ENCODE peak calls at places on chromosomes 12 and 14, in ten cellular contexts. One of them, this sample, is unnamed.

GRCh38 chr12:90029317-90029716 is 320.7 kb upstream of the ATP2B1 start:
- DNase-seq in GM23338: no peak
- DNase-seq in CD8-positive, alpha-beta T cell: no peak
- DNase-seq in AG10803: no peak
- DNase-seq in PC-9: no peak
- DNase-seq in fibroblast of the aortic adventitia: no peak
- DNase-seq in upper lobe of right lung: no peak
- DNase-seq in HFF-Myc: no peak
- DNase-seq in left ventricle myocardium inferior: no peak
- DNase-seq in PC-3: no peak
- DNase-seq in this sample: no peak

GRCh38 chr14:75493580-75494130 is 28.6 kb upstream of the BATF start:
- DNase-seq in left ventricle myocardium inferior: no peak
- DNase-seq in upper lobe of right lung: no peak
- DNase-seq in PC-3: no peak
- DNase-seq in GM23338: no peak
- DNase-seq in HFF-Myc: no peak
- DNase-seq in fibroblast of the aortic adventitia: peak
- DNase-seq in PC-9: peak
- DNase-seq in CD8-positive, alpha-beta T cell: no peak
- DNase-seq in AG10803: no peak
- DNase-seq in this sample: no peak

GRCh38 chr14:47044841-47045240 is 393.3 kb upstream of the RPL10L start:
- DNase-seq in left ventricle myocardium inferior: no peak
- DNase-seq in GM23338: peak
- DNase-seq in upper lobe of right lung: no peak
- DNase-seq in PC-3: peak
- DNase-seq in HFF-Myc: no peak
- DNase-seq in AG10803: no peak
- DNase-seq in PC-9: no peak
- DNase-seq in fibroblast of the aortic adventitia: no peak
- DNase-seq in CD8-positive, alpha-beta T cell: no peak
- DNase-seq in this sample: no peak

GRCh38 chr14:104075530-104076151 is 9.9 kb upstream of the ASPG start:
- DNase-seq in left ventricle myocardium inferior: no peak
- DNase-seq in upper lobe of right lung: no peak
- DNase-seq in CD8-positive, alpha-beta T cell: no peak
- DNase-seq in GM23338: peak
- DNase-seq in HFF-Myc: no peak
- DNase-seq in AG10803: no peak
- DNase-seq in PC-9: no peak
- DNase-seq in PC-3: peak
- DNase-seq in fibroblast of the aortic adventitia: no peak
- DNase-seq in this sample: no peak

GRCh38 chr12:124454735-124455134 is 112.7 kb downstream of the NCOR2 start:
- DNase-seq in HFF-Myc: no peak
- DNase-seq in AG10803: peak
- DNase-seq in left ventricle myocardium inferior: no peak
- DNase-seq in GM23338: no peak
- DNase-seq in CD8-positive, alpha-beta T cell: no peak
- DNase-seq in upper lobe of right lung: no peak
- DNase-seq in fibroblast of the aortic adventitia: peak
- DNase-seq in PC-3: no peak
- DNase-seq in PC-9: no peak
- DNase-seq in this sample: peak

GRCh38 chr12:91836696-91837095 is 308.9 kb downstream of the BTG1 start:
- DNase-seq in PC-3: no peak
- DNase-seq in GM23338: no peak
- DNase-seq in AG10803: no peak
- DNase-seq in PC-9: no peak
- DNase-seq in fibroblast of the aortic adventitia: no peak
- DNase-seq in upper lobe of right lung: no peak
- DNase-seq in CD8-positive, alpha-beta T cell: no peak
- DNase-seq in left ventricle myocardium inferior: no peak
- DNase-seq in HFF-Myc: no peak
- DNase-seq in this sample: no peak

GRCh38 chr12:24600996-24601395 is 347.9 kb downstream of the BCAT1 start:
- DNase-seq in CD8-positive, alpha-beta T cell: no peak
- DNase-seq in PC-3: peak
- DNase-seq in upper lobe of right lung: no peak
- DNase-seq in HFF-Myc: peak
- DNase-seq in AG10803: peak
- DNase-seq in left ventricle myocardium inferior: no peak
- DNase-seq in PC-9: no peak
- DNase-seq in GM23338: no peak
- DNase-seq in fibroblast of the aortic adventitia: peak
- DNase-seq in this sample: peak

GRCh38 chr12:110301065-110301806 is 20.2 kb downstream of the ATP2A2 start:
- DNase-seq in AG10803: no peak
- DNase-seq in GM23338: no peak
- DNase-seq in CD8-positive, alpha-beta T cell: no peak
- DNase-seq in fibroblast of the aortic adventitia: peak
- DNase-seq in HFF-Myc: no peak
- DNase-seq in PC-3: no peak
- DNase-seq in upper lobe of right lung: no peak
- DNase-seq in left ventricle myocardium inferior: no peak
- DNase-seq in PC-9: no peak
- DNase-seq in this sample: no peak

GRCh38 chr12:122029620-122030426 is 8.1 kb downstream of the BCL7A start:
- DNase-seq in left ventricle myocardium inferior: peak
- DNase-seq in AG10803: no peak
- DNase-seq in CD8-positive, alpha-beta T cell: no peak
- DNase-seq in HFF-Myc: no peak
- DNase-seq in GM23338: no peak
- DNase-seq in PC-9: no peak
- DNase-seq in PC-3: no peak
- DNase-seq in upper lobe of right lung: no peak
- DNase-seq in fibroblast of the aortic adventitia: no peak
- DNase-seq in this sample: no peak

GRCh38 chr12:131108171-131108955 is 154.7 kb downstream of the ADGRD1 start:
- DNase-seq in left ventricle myocardium inferior: no peak
- DNase-seq in PC-9: no peak
- DNase-seq in GM23338: no peak
- DNase-seq in HFF-Myc: no peak
- DNase-seq in fibroblast of the aortic adventitia: no peak
- DNase-seq in CD8-positive, alpha-beta T cell: no peak
- DNase-seq in AG10803: no peak
- DNase-seq in upper lobe of right lung: peak
- DNase-seq in PC-3: no peak
- DNase-seq in this sample: no peak

GRCh38 chr14:73755434-73756014 is 41.3 kb upstream of the PNMA1 start:
- DNase-seq in PC-9: peak
- DNase-seq in left ventricle myocardium inferior: peak
- DNase-seq in PC-3: no peak
- DNase-seq in fibroblast of the aortic adventitia: no peak
- DNase-seq in HFF-Myc: no peak
- DNase-seq in GM23338: no peak
- DNase-seq in AG10803: no peak
- DNase-seq in upper lobe of right lung: peak
- DNase-seq in CD8-positive, alpha-beta T cell: no peak
- DNase-seq in this sample: peak
- H3K4me3 ChIP-seq in PC-9: no peak
- H3K4me3 ChIP-seq in left ventricle myocardium inferior: peak
- H3K4me3 ChIP-seq in PC-3: peak
- H3K4me3 ChIP-seq in fibroblast of the aortic adventitia: peak
- H3K4me3 ChIP-seq in HFF-Myc: peak
- H3K4me3 ChIP-seq in GM23338: no peak
- H3K4me3 ChIP-seq in AG10803: peak
- H3K4me3 ChIP-seq in upper lobe of right lung: peak
- H3K4me3 ChIP-seq in CD8-positive, alpha-beta T cell: no peak
- H3K4me3 ChIP-seq in this sample: no peak

DNA sequence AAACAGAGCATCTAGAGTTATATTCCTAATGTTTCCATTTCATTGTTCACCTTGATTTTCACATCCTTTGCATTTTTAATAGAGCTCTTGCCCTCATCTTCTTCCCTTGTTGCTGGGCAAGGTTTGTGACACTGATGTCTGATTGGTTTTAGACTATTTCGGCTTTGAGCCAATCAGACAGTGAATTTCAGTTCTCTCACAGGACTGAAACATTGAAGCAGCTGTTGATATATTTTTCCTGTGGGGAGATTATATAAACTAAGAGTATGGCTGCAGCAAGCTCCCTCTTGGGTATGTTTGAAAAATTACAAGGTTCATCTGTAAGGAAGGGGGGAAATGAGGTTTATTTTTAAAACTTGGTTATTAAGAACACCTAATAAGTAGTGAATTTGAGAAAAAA is 51.2 kb downstream of the ATF7IP start:
- DNase-seq in PC-9: no peak
- DNase-seq in AG10803: peak
- DNase-seq in CD8-positive, alpha-beta T cell: no peak
- DNase-seq in upper lobe of right lung: no peak
- DNase-seq in HFF-Myc: peak
- DNase-seq in left ventricle myocardium inferior: no peak
- DNase-seq in fibroblast of the aortic adventitia: peak
- DNase-seq in GM23338: peak
- DNase-seq in PC-3: peak
- DNase-seq in this sample: peak
- TF ChIP-seq CTCF in PC-9: no peak
- TF ChIP-seq CTCF in AG10803: peak
- TF ChIP-seq CTCF in CD8-positive, alpha-beta T cell: peak
- TF ChIP-seq CTCF in upper lobe of right lung: peak
- TF ChIP-seq CTCF in HFF-Myc: peak
- TF ChIP-seq CTCF in left ventricle myocardium inferior: peak
- TF ChIP-seq CTCF in fibroblast of the aortic adventitia: peak
- TF ChIP-seq CTCF in GM23338: no peak
- TF ChIP-seq CTCF in PC-3: no peak
- TF ChIP-seq CTCF in this sample: peak

GRCh38 chr14:23432946-23433345 is 2.5 kb downstream of the MYH7 start:
- DNase-seq in left ventricle myocardium inferior: no peak
- DNase-seq in fibroblast of the aortic adventitia: no peak
- DNase-seq in upper lobe of right lung: no peak
- DNase-seq in AG10803: no peak
- DNase-seq in HFF-Myc: no peak
- DNase-seq in CD8-positive, alpha-beta T cell: no peak
- DNase-seq in GM23338: no peak
- DNase-seq in PC-9: no peak
- DNase-seq in PC-3: no peak
- DNase-seq in this sample: no peak

GRCh38 chr14:23431486-23431885 is 4.0 kb downstream of the MYH7 start:
- DNase-seq in AG10803: no peak
- DNase-seq in CD8-positive, alpha-beta T cell: no peak
- DNase-seq in fibroblast of the aortic adventitia: no peak
- DNase-seq in HFF-Myc: no peak
- DNase-seq in left ventricle myocardium inferior: no peak
- DNase-seq in upper lobe of right lung: no peak
- DNase-seq in PC-3: no peak
- DNase-seq in GM23338: no peak
- DNase-seq in PC-9: no peak
- DNase-seq in this sample: no peak

GRCh38 chr14:23430733-23431105 is 4.7 kb downstream of the MYH7 start:
- DNase-seq in AG10803: peak
- DNase-seq in left ventricle myocardium inferior: no peak
- DNase-seq in fibroblast of the aortic adventitia: no peak
- DNase-seq in GM23338: no peak
- DNase-seq in PC-3: no peak
- DNase-seq in CD8-positive, alpha-beta T cell: no peak
- DNase-seq in HFF-Myc: peak
- DNase-seq in upper lobe of right lung: peak
- DNase-seq in PC-9: no peak
- DNase-seq in this sample: no peak

GRCh38 chr14:23433457-23433856 is 2.0 kb downstream of the MYH7 start:
- DNase-seq in HFF-Myc: no peak
- DNase-seq in fibroblast of the aortic adventitia: no peak
- DNase-seq in AG10803: no peak
- DNase-seq in PC-3: no peak
- DNase-seq in left ventricle myocardium inferior: no peak
- DNase-seq in GM23338: peak
- DNase-seq in PC-9: no peak
- DNase-seq in CD8-positive, alpha-beta T cell: no peak
- DNase-seq in upper lobe of right lung: no peak
- DNase-seq in this sample: no peak

DNA sequence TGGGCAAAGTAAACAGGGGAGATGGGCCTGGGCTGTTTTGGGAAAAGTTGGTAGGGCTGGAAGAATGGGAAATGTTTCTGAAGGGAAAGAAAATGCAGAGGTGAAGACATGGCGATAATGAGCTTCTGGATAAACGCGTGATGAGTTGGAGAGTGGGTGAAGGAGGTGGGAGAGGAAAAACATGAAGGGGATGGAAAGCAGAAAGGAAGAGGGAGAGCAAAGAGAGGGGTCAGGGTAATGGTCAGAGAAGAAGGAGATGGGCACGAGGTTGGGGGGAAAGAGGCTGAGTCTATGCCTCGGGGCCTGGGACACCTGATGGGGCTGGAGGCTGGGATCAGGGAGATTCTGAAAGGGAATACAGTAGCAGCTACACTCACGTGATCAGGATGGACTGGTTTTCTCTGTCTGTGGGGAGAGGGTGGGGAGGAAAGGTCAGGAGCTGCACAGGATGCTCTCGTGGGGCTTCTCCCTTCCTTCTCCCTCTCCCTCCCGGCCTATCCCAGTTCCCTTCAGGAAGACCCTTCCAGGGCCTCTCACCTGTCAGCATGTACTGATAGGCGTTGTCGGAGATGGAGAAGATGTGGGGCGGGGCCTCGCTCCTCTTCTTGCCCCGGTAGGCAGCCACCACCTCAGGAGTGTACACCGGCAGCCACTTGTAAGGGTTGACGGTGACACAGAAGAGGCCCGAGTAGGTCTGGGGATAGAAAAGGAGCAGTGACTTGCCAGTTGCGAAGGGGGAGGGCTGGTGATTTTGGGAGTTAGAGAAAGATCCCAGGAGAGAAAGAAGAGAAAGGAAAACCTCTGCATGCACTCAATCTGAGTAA is 3.1 kb downstream of the MYH7 start:
- DNase-seq in HFF-Myc: no peak
- DNase-seq in AG10803: no peak
- DNase-seq in GM23338: no peak
- DNase-seq in fibroblast of the aortic adventitia: no peak
- DNase-seq in PC-3: no peak
- DNase-seq in upper lobe of right lung: no peak
- DNase-seq in CD8-positive, alpha-beta T cell: no peak
- DNase-seq in PC-9: no peak
- DNase-seq in left ventricle myocardium inferior: no peak
- DNase-seq in this sample: no peak
- H3K4me3 ChIP-seq in HFF-Myc: no peak
- H3K4me3 ChIP-seq in AG10803: no peak
- H3K4me3 ChIP-seq in GM23338: no peak
- H3K4me3 ChIP-seq in fibroblast of the aortic adventitia: no peak
- H3K4me3 ChIP-seq in PC-3: no peak
- H3K4me3 ChIP-seq in upper lobe of right lung: no peak
- H3K4me3 ChIP-seq in CD8-positive, alpha-beta T cell: no peak
- H3K4me3 ChIP-seq in PC-9: no peak
- H3K4me3 ChIP-seq in left ventricle myocardium inferior: no peak
- H3K4me3 ChIP-seq in this sample: no peak

DNA sequence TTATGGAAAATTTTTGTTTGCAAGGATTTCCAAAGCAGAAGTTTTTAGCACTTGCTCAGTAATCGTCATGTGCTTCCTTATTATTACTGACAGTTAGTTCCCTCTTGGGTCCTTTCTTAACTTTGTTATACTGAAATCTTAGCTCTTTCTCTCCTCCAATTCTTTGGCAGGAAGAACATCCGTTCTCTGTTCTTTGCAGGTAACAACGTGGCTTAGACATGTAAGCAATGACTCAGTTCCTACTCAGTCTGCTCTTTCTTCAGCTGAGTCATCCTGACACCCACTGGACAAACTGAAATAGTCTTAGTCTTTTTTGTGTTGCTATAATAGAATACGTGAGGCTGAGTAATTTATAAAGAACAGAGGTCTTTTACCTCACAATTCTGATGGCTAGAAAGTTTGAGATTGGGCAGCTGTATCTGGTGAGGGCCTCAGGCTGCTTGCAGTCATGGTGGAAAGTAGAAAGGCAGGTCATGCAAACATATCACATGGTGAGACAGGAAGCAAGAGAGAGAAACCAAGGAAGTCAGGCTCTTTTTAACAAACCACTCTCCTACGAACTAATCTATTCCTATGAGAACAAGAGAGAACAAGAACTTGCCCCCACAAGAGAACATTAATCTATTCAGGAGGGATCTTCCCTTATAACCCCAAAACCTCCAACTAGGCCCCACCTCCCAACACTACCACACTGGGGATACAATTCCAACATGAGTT is 49.2 kb downstream of the TESPA1 start:
- DNase-seq in PC-9: peak
- DNase-seq in HFF-Myc: peak
- DNase-seq in PC-3: peak
- DNase-seq in left ventricle myocardium inferior: no peak
- DNase-seq in upper lobe of right lung: no peak
- DNase-seq in fibroblast of the aortic adventitia: peak
- DNase-seq in CD8-positive, alpha-beta T cell: peak
- DNase-seq in GM23338: no peak
- DNase-seq in AG10803: peak
- DNase-seq in this sample: peak
- TF ChIP-seq CTCF in PC-9: no peak
- TF ChIP-seq CTCF in HFF-Myc: no peak
- TF ChIP-seq CTCF in PC-3: peak
- TF ChIP-seq CTCF in left ventricle myocardium inferior: no peak
- TF ChIP-seq CTCF in upper lobe of right lung: no peak
- TF ChIP-seq CTCF in fibroblast of the aortic adventitia: no peak
- TF ChIP-seq CTCF in CD8-positive, alpha-beta T cell: no peak
- TF ChIP-seq CTCF in GM23338: no peak
- TF ChIP-seq CTCF in AG10803: peak
- TF ChIP-seq CTCF in this sample: no peak